ENCODE peak calls at places on chromosome 11, in six cellular contexts. V, I, Q, T, C and A are unnamed samples.

GRCh38 chr11:102177974-102178631 is 67.9 kb downstream of the YAP1 start:
- DNase-seq in C (no peak), Q (no peak), V (no peak), I (peak), T (peak), A (no peak)

GRCh38 chr11:27216268-27217149 is 146.5 kb downstream of the CCDC34 start:
- DNase-seq in T (no peak), V (no peak), C (no peak), Q (no peak), I (no peak), A (peak)

GRCh38 chr11:71572811-71573210 is 7.4 kb downstream of the KRTAP5-10 start:
- DNase-seq in Q (no peak), V (no peak), C (no peak), T (no peak), I (no peak), A (no peak)

GRCh38 chr11:3616721-3617460 is 24.9 kb downstream of the ART5 start:
- DNase-seq in Q (no peak), T (no peak), V (no peak), I (no peak), C (no peak), A (no peak)

GRCh38 chr11:9263840-9264380 is 1.2 kb downstream of the DENND5A start:
- DNase-seq in C (no peak), T (no peak), V (peak), Q (no peak), I (no peak), A (no peak)

GRCh38 chr11:111871693-111872161 is 346 bp upstream of the ALG9 start:
- DNase-seq in Q (no peak), I (no peak), V (no peak), T (no peak), C (no peak), A (no peak)

GRCh38 chr11:73931039-73931645 is 19.7 kb upstream of the DNAJB13 start:
- DNase-seq in Q (no peak), C (no peak), V (no peak), T (peak), I (peak), A (no peak)

GRCh38 chr11:61075891-61076290 is 26.4 kb upstream of the CD5 start:
- DNase-seq in Q (no peak), T (peak), V (no peak), I (peak), C (no peak), A (peak)

GRCh38 chr11:119691020-119691666 is 37.9 kb downstream of the NECTIN1 start:
- DNase-seq in V (no peak), C (no peak), I (no peak), Q (peak), T (no peak), A (no peak)

GRCh38 chr11:128290106-128290840 is 297.1 kb downstream of the ETS1 start:
- DNase-seq in V (peak), T (peak), C (peak), Q (peak), I (peak), A (peak)

GRCh38 chr11:59114344-59114743 is 7.3 kb downstream of the FAM111B start:
- DNase-seq in V (no peak), C (no peak), Q (no peak), T (no peak), I (no peak), A (no peak)

GRCh38 chr11:119684361-119685072 is 44.5 kb downstream of the NECTIN1 start:
- DNase-seq in I (peak), T (peak), V (no peak), Q (no peak), C (no peak), A (no peak)

GRCh38 chr11:62458212-62459002 is 39.6 kb downstream of the SCGB1A1 start:
- DNase-seq in V (no peak), C (no peak), T (no peak), Q (no peak), I (no peak), A (no peak)

GRCh38 chr11:128544625-128545024 is 42.7 kb downstream of the ETS1 start:
- DNase-seq in I (no peak), C (no peak), V (no peak), T (no peak), Q (no peak), A (no peak)

GRCh38 chr11:33843018-33843417 is 48.9 kb downstream of the LMO2 start:
- DNase-seq in C (no peak), I (no peak), V (no peak), Q (no peak), T (no peak), A (no peak)

GRCh38 chr11:84922212-84922805 is 704.8 kb downstream of the DLG2 start:
- DNase-seq in I (no peak), C (no peak), T (no peak), Q (no peak), V (no peak), A (no peak)

GRCh38 chr11:116698080-116698479 is 74.7 kb downstream of the BUD13 start:
- DNase-seq in Q (no peak), V (no peak), C (no peak), T (no peak), I (no peak), A (no peak)

GRCh38 chr11:120985718-120986569 is 38.0 kb upstream of the TBCEL start:
- DNase-seq in T (peak), C (peak), Q (peak), V (peak), I (peak), A (peak)

GRCh38 chr11:57440744-57441414 is 14.0 kb upstream of the SLC43A3 start:
- DNase-seq in Q (no peak), C (no peak), I (peak), T (no peak), V (no peak), A (no peak)

GRCh38 chr11:87455180-87455579 is 417.4 kb downstream of the TMEM135 start:
- DNase-seq in V (no peak), T (no peak), Q (no peak), C (no peak), I (no peak), A (no peak)

GRCh38 chr11:26332572-26332915 is 614 bp downstream of the ANO3 start:
- DNase-seq in Q (no peak), V (no peak), T (no peak), C (no peak), I (no peak), A (no peak)

GRCh38 chr11:74909363-74909762 is 39.5 kb downstream of the XRRA1 start:
- DNase-seq in Q (no peak), C (no peak), T (no peak), I (no peak), V (no peak), A (no peak)

GRCh38 chr11:101880208-101880607 is 34.6 kb upstream of the CEP126 start:
- DNase-seq in T (peak), I (peak), C (no peak), V (no peak), Q (no peak), A (no peak)

GRCh38 chr11:59899532-59899931 is 20.9 kb downstream of the OOSP3 start:
- DNase-seq in Q (no peak), C (no peak), V (no peak), I (no peak), T (peak), A (no peak)

GRCh38 chr11:94767701-94768601 is at the start of gene AMOTL1:
- DNase-seq in T (peak), C (no peak), Q (no peak), V (no peak), I (peak), A (peak)

GRCh38 chr11:111526501-111526900 is 11.9 kb downstream of the HOATZ start:
- DNase-seq in C (no peak), Q (no peak), I (peak), V (no peak), T (peak), A (no peak)

GRCh38 chr11:57410287-57410686 is 16.6 kb downstream of the SLC43A3 start:
- DNase-seq in Q (no peak), C (no peak), T (peak), I (peak), V (no peak), A (no peak)

GRCh38 chr11:117551761-117552343 is 224.2 kb downstream of the CEP164 start:
- DNase-seq in I (no peak), T (no peak), Q (no peak), V (no peak), C (no peak), A (no peak)

GRCh38 chr11:76824083-76824939 is 36.4 kb upstream of the ACER3 start:
- DNase-seq in V (no peak), I (peak), Q (no peak), T (peak), C (no peak), A (no peak)

GRCh38 chr11:6353367-6353987 is 33.2 kb upstream of the CAVIN3 start:
- DNase-seq in Q (peak), V (peak), I (peak), C (peak), T (peak), A (peak)

GRCh38 chr11:122180435-122180834 is 64.4 kb upstream of the BLID start:
- DNase-seq in C (no peak), V (no peak), Q (no peak), T (peak), I (peak), A (peak)

GRCh38 chr11:67309661-67310061 is 6.3 kb downstream of the SSH3 start:
- DNase-seq in C (no peak), I (no peak), V (no peak), Q (no peak), T (no peak), A (no peak)

GRCh38 chr11:115930276-115930675 is 426.1 kb upstream of the CADM1 start:
- DNase-seq in I (no peak), V (no peak), T (no peak), C (no peak), Q (no peak), A (peak)

GRCh38 chr11:69055212-69055586 is 6.5 kb downstream of the TPCN2 start:
- DNase-seq in C (no peak), T (no peak), V (no peak), I (no peak), Q (no peak), A (no peak)

GRCh38 chr11:85685820-85686459 is at the start of gene CCDC89:
- DNase-seq in Q (no peak), C (no peak), V (no peak), T (peak), I (peak), A (peak)

GRCh38 chr11:16969010-16970004 is 44.9 kb downstream of the PLEKHA7 start:
- DNase-seq in Q (no peak), C (no peak), V (no peak), T (no peak), I (no peak), A (no peak)

GRCh38 chr11:61507962-61508824 is at the start of gene LRRC10B:
- DNase-seq in T (no peak), C (no peak), Q (no peak), I (no peak), V (peak), A (peak)